ENCODE peak calls at places on chromosome 15, in four cellular contexts. One of them, this sample, is unnamed.

GRCh38 chr15:66094331-66094730 is 159.2 kb downstream of the MEGF11 start:
- DNase-seq in AG20443: no peak
- DNase-seq in KBM-7: no peak
- DNase-seq in NCI-H187: no peak
- DNase-seq in this sample: no peak

GRCh38 chr15:61996056-61996635 is 64.1 kb downstream of the VPS13C start:
- DNase-seq in AG20443: no peak
- DNase-seq in KBM-7: no peak
- DNase-seq in NCI-H187: no peak
- DNase-seq in this sample: no peak

GRCh38 chr15:75532413-75533250 is 46.5 kb downstream of the PTPN9 start:
- DNase-seq in AG20443: peak; percentile 38
- DNase-seq in KBM-7: peak; percentile 38
- DNase-seq in NCI-H187: no peak
- DNase-seq in this sample: no peak

GRCh38 chr15:39998511-39998910 is 40.5 kb downstream of the SRP14 start:
- DNase-seq in AG20443: no peak
- DNase-seq in KBM-7: no peak
- DNase-seq in NCI-H187: no peak
- DNase-seq in this sample: no peak

GRCh38 chr15:77986891-77987764 is 90.4 kb downstream of the TBC1D2B start:
- DNase-seq in AG20443: no peak
- DNase-seq in KBM-7: no peak
- DNase-seq in NCI-H187: no peak
- DNase-seq in this sample: peak; percentile 55

GRCh38 chr15:70376929-70377691 is 279.4 kb upstream of the TLE3 start:
- DNase-seq in AG20443: peak; percentile 72
- DNase-seq in KBM-7: peak; percentile 70
- DNase-seq in NCI-H187: no peak
- DNase-seq in this sample: peak; percentile 85

GRCh38 chr15:75544273-75544862 is 34.7 kb downstream of the PTPN9 start:
- DNase-seq in AG20443: no peak
- DNase-seq in KBM-7: no peak
- DNase-seq in NCI-H187: no peak
- DNase-seq in this sample: no peak

GRCh38 chr15:90035095-90035834 is 34.1 kb downstream of the ZNF710 start:
- DNase-seq in AG20443: no peak
- DNase-seq in KBM-7: no peak
- DNase-seq in NCI-H187: no peak
- DNase-seq in this sample: peak; percentile 47

GRCh38 chr15:90686435-90687218 is 30.5 kb upstream of the BLM start:
- DNase-seq in AG20443: no peak
- DNase-seq in KBM-7: peak; percentile 88
- DNase-seq in NCI-H187: no peak
- DNase-seq in this sample: no peak

GRCh38 chr15:68699124-68699880 is 120.5 kb downstream of the CORO2B start:
- DNase-seq in AG20443: no peak
- DNase-seq in KBM-7: no peak
- DNase-seq in NCI-H187: no peak
- DNase-seq in this sample: peak; percentile 56

GRCh38 chr15:49902791-49903481 is 216.1 kb downstream of the ATP8B4 start:
- DNase-seq in AG20443: peak; percentile 45
- DNase-seq in KBM-7: no peak
- DNase-seq in NCI-H187: no peak
- DNase-seq in this sample: peak; percentile 74

GRCh38 chr15:90203922-90204321 is 2.8 kb downstream of the SEMA4B start:
- DNase-seq in AG20443: no peak
- DNase-seq in KBM-7: no peak
- DNase-seq in NCI-H187: no peak
- DNase-seq in this sample: peak; percentile 85